ENCODE peak calls at places on chromosomes 6 and 20, in four cellular contexts. One of them, this sample, is unnamed.
A peak's percentile ranks its signal among the peaks of the same experiment; 100 is the strongest.

GRCh38 chr20:6709865-6710595 is 57.5 kb upstream of the BMP2 start:
- DNase-seq in HepG2: peak; percentile 24
- DNase-seq in GM12878: no peak
- DNase-seq in SK-N-SH: no peak
- DNase-seq in this sample: no peak

GRCh38 chr6:146901940-146902816 is 302.0 kb upstream of the STXBP5 start:
- DNase-seq in HepG2: peak; percentile 10
- DNase-seq in GM12878: no peak
- DNase-seq in SK-N-SH: no peak
- DNase-seq in this sample: no peak

GRCh38 chr6:17580518-17581048 is 19.5 kb upstream of the FAM8A1 start:
- DNase-seq in HepG2: no peak
- DNase-seq in GM12878: no peak
- DNase-seq in SK-N-SH: peak; percentile 64
- DNase-seq in this sample: no peak

GRCh38 chr6:3957321-3957720 is 108.1 kb downstream of the FAM50B start:
- DNase-seq in HepG2: no peak
- DNase-seq in GM12878: no peak
- DNase-seq in SK-N-SH: no peak
- DNase-seq in this sample: no peak

GRCh38 chr20:64110411-64111068 is 3.2 kb upstream of the NPBWR2 start:
- DNase-seq in HepG2: no peak
- DNase-seq in GM12878: no peak
- DNase-seq in SK-N-SH: peak; percentile 33
- DNase-seq in this sample: no peak

GRCh38 chr6:142728367-142728766 is 216.6 kb downstream of the HIVEP2 start:
- DNase-seq in HepG2: no peak
- DNase-seq in GM12878: no peak
- DNase-seq in SK-N-SH: no peak
- DNase-seq in this sample: peak; percentile 14

GRCh38 chr20:14523090-14523489 is 185.7 kb upstream of the FLRT3 start:
- DNase-seq in HepG2: no peak
- DNase-seq in GM12878: no peak
- DNase-seq in SK-N-SH: no peak
- DNase-seq in this sample: no peak

GRCh38 chr20:17647391-17648305 is 34.4 kb downstream of the RRBP1 start:
- DNase-seq in HepG2: no peak
- DNase-seq in GM12878: no peak
- DNase-seq in SK-N-SH: no peak
- DNase-seq in this sample: no peak

GRCh38 chr20:38050691-38051090 is 17.1 kb downstream of the RPRD1B start:
- DNase-seq in HepG2: no peak
- DNase-seq in GM12878: no peak
- DNase-seq in SK-N-SH: no peak
- DNase-seq in this sample: no peak

GRCh38 chr6:169898788-169899480 is 147.5 kb downstream of the ERMARD start:
- DNase-seq in HepG2: no peak
- DNase-seq in GM12878: no peak
- DNase-seq in SK-N-SH: no peak
- DNase-seq in this sample: peak; percentile 72

GRCh38 chr6:54267798-54268197 is 40.4 kb upstream of the TINAG start:
- DNase-seq in HepG2: peak; percentile 67
- DNase-seq in GM12878: no peak
- DNase-seq in SK-N-SH: peak; percentile 3
- DNase-seq in this sample: no peak
- TF ChIP-seq YY1 in HepG2: no peak
- TF ChIP-seq YY1 in GM12878: no peak
- TF ChIP-seq YY1 in SK-N-SH: no peak
- TF ChIP-seq YY1 in this sample: no peak

DNA sequence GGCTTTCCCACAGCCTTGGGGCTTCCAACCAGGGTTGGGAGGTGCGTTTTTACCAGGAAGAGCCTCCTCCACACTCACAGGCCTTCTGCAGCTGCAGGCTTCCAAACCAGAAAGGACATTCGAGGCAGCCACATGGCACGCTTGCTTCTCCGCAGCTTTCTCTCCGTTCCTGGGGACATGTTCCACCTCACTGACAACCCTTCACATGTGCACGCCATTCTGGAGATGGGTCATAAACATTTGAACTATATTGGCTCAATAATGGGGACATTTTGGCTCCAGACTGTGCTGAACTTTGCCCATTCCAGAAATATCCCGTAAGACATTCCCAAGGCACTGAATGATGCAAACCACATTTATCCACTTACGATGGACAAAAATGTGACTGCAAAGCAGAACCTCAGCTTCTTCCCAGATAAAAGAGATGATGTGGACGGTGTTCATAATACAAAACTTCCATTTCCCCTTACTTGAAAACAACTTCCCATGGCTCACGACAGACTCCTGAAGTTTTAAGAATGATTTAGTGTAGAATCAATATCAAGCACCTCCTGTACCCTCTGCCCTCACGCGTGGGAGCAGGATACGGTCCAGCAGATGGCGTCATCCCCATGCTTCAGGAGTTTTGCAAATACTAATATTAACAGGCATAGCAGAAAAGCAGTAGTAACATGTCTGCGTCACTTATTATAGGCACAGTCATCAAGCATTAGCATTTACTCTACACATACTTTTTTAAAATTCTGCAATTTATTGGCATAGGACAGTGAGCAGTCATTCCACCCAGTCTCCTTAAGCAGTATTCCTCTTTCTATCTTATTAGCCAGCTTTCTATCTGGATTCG is 25.4 kb upstream of the FOXF2 start:
- DNase-seq in HepG2: no peak
- DNase-seq in GM12878: no peak
- DNase-seq in SK-N-SH: no peak
- DNase-seq in this sample: no peak
- TF ChIP-seq FOXM1 in HepG2: no peak
- TF ChIP-seq FOXM1 in GM12878: no peak
- TF ChIP-seq FOXM1 in SK-N-SH: no peak
- TF ChIP-seq FOXM1 in this sample: no peak

GRCh38 chr20:49641683-49642649 is 71.7 kb downstream of the B4GALT5 start:
- DNase-seq in HepG2: peak; percentile 93
- DNase-seq in GM12878: no peak
- DNase-seq in SK-N-SH: no peak
- DNase-seq in this sample: no peak
- TF ChIP-seq JUND in HepG2: no peak
- TF ChIP-seq JUND in GM12878: no peak
- TF ChIP-seq JUND in SK-N-SH: no peak
- TF ChIP-seq JUND in this sample: no peak

DNA sequence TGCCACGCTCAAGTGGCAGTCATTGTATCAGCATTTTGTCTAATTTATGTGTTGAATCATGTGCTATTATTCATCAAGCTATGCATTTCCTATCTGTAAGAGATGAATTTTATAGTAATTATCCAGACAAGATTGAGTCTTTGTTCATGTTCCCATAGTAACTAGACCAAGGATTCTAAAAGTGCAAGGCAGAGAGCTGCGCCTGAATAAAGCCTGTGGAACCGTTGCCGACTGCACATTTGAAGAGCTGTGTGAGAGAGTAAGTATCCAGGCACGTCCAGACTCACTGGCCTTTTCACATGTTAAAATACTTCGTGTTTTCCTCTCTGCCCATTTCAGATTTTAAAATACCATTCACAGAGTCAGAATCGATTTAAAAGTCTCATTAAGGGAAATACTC is 83.7 kb upstream of the FOXO3 start:
- DNase-seq in HepG2: no peak
- DNase-seq in GM12878: no peak
- DNase-seq in SK-N-SH: no peak
- DNase-seq in this sample: no peak
- TF ChIP-seq YY1 in HepG2: no peak
- TF ChIP-seq YY1 in GM12878: no peak
- TF ChIP-seq YY1 in SK-N-SH: no peak
- TF ChIP-seq YY1 in this sample: no peak

GRCh38 chr6:11460001-11460668 is 77.4 kb upstream of the TMEM170B start:
- DNase-seq in HepG2: no peak
- DNase-seq in GM12878: peak; percentile 75
- DNase-seq in SK-N-SH: no peak
- DNase-seq in this sample: no peak
- TF ChIP-seq FOXM1 in HepG2: no peak
- TF ChIP-seq FOXM1 in GM12878: peak; percentile 29
- TF ChIP-seq FOXM1 in SK-N-SH: no peak
- TF ChIP-seq FOXM1 in this sample: no peak

DNA sequence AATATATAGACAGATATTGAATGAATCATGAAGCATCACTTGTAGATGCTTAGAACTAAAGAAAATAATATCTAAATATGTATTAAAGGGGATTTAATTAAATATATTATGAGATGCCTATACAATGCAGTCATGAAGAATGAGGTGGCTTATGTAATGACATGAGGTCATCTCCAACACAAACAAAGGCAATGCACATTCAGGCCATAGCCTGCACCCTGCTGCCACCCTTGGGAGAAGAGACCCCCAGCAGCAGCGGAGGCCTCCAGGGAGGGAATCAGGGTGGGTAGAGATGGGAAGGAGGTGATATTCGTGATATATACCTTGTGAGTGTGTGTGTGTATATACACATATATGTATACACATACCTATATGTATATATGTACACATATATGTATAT is 26.4 kb upstream of the SSTR4 start:
- DNase-seq in HepG2: no peak
- DNase-seq in GM12878: no peak
- DNase-seq in SK-N-SH: no peak
- DNase-seq in this sample: no peak
- TF ChIP-seq JUND in HepG2: no peak
- TF ChIP-seq JUND in GM12878: no peak
- TF ChIP-seq JUND in SK-N-SH: no peak
- TF ChIP-seq JUND in this sample: no peak

DNA sequence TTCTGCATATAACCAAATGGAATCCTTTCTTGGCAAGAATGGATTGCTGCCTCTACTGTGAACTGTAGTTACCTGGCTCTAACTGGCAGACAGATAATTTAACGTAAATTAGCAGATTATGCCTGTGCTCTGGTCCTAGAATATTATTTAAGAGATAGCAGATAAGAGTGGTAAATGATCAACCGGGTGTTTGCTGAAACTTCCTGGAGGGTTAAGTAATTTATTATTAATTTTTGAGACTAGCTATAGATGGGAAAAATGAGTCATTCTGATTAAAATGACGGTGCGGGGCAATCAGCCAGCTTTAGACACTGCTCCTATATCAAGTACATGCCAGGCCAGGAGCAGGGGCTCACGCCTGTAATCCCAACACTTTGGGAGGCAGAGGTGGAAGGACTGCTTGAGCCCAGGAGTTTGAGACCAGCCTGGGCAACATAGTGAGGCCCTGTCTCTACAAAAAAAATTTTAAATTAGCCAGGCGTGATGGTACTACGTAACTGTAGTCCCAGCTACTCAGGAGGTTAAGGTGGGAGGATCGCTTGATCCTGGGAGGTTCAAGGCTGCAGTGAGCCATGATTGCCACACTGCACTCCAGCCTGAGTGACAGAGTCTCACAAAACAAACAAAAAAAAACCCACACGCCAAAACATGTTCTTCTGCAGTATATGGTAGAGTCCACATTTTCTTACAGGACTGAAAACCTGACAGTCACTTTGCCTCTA is 22.6 kb downstream of the B4GALT5 start:
- DNase-seq in HepG2: peak; percentile 96
- DNase-seq in GM12878: no peak
- DNase-seq in SK-N-SH: no peak
- DNase-seq in this sample: no peak
- TF ChIP-seq YY1 in HepG2: peak; percentile 49
- TF ChIP-seq YY1 in GM12878: no peak
- TF ChIP-seq YY1 in SK-N-SH: no peak
- TF ChIP-seq YY1 in this sample: no peak

GRCh38 chr6:136547336-136547735 is 2.9 kb downstream of the MAP7 start:
- DNase-seq in HepG2: no peak
- DNase-seq in GM12878: no peak
- DNase-seq in SK-N-SH: peak; percentile 61
- DNase-seq in this sample: peak; percentile 60
- TF ChIP-seq FOXM1 in HepG2: no peak
- TF ChIP-seq FOXM1 in GM12878: no peak
- TF ChIP-seq FOXM1 in SK-N-SH: no peak
- TF ChIP-seq FOXM1 in this sample: no peak

DNA sequence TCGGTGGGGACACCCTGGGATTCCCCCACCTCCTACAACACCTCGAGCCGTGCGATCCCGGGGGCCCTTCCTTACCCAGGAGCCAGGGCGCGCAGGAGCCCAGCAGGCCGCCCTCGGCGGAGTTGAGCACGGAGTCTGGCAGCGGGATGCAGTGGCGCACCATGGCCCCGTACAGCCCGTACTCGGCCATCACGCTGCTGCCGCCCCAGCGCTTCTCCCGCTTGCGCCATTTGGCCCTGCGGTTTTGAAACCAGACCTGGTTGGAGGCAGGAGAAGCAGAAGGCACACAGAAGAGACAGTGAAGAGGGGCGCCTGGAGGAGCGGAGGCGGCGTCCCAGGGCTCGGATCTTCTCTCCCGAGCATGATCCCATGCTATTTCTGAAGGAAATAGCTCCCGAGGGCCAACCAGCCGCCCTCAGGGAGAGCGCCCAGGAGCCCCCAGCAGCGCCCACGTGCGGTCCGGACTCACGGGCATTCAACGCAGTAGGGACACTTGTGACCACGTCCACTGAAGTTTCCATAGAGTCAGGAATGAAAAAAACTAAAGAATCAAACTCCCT is 4.3 kb downstream of the VSX1 start:
- DNase-seq in HepG2: peak; percentile 41
- DNase-seq in GM12878: no peak
- DNase-seq in SK-N-SH: peak; percentile 65
- DNase-seq in this sample: no peak
- TF ChIP-seq JUND in HepG2: no peak
- TF ChIP-seq JUND in GM12878: no peak
- TF ChIP-seq JUND in SK-N-SH: no peak
- TF ChIP-seq JUND in this sample: no peak

DNA sequence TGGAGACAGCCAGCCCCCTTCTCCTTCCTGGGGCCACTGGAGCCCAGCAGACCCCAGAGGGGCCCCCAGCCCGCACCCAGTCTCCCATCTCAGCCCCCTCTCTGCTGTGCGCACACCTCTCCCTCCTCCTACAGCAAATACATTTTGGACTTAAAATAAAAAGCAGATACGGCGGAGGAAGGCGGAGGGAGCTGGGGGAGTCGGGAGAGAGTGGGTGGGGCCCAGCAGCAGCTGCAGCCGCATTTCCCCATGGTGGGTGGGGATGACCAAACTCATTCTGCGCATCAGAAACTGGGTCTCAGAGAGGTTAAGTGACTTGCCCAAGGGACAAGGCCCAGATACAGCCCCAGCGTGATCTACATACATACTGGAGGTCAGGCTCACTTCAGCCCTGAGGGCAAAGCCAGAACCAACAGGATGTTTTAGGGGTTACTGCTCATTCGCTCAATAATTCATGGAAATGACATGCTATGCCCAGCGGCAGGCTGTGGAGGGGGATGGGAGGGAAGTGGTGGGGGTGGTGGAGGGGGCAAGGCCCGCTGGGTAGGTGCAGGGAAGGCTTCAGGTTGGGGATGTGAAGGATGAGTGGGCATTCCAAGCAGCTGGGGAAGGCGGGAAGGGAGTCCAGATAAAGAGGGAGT is 30.8 kb downstream of the DLGAP4 start:
- DNase-seq in HepG2: no peak
- DNase-seq in GM12878: no peak
- DNase-seq in SK-N-SH: peak; percentile 62
- DNase-seq in this sample: no peak
- TF ChIP-seq YY1 in HepG2: no peak
- TF ChIP-seq YY1 in GM12878: no peak
- TF ChIP-seq YY1 in SK-N-SH: no peak
- TF ChIP-seq YY1 in this sample: no peak